ENCODE peak calls at places on chromosomes 12 and 14, in eight cellular contexts. H is amniotic epithelial cell; G is activated CD4-positive, alpha-beta T cell treated with anti-CD3 and anti-CD28 coated beads for 48 hours; F is M059J; M is G401; O is activated naive CD4-positive, alpha-beta T cell treated with anti-CD3 and anti-CD28 coated beads for 36 hours; A is GM04503; I is GF-D8. K is an unnamed sample.

GRCh38 chr14:91277546-91278382 is 33.3 kb upstream of the GPR68 start:
- DNase-seq in M (peak), O (no peak), G (no peak), F (no peak), I (no peak), A (no peak), H (no peak), K (no peak)

GRCh38 chr12:3527181-3527580 is 36.2 kb downstream of the PRMT8 start:
- DNase-seq in H (peak), O (no peak), F (peak), A (no peak), G (no peak), M (no peak), I (no peak), K (no peak)

GRCh38 chr14:95432152-95433093 is 84.0 kb downstream of the SYNE3 start:
- DNase-seq in F (peak), M (peak), H (peak), I (no peak), O (peak), G (no peak), A (no peak), K (no peak)

GRCh38 chr14:32722631-32723183 is 216.0 kb upstream of the NPAS3 start:
- DNase-seq in F (no peak), M (peak), H (no peak), O (no peak), I (no peak), G (no peak), A (no peak), K (no peak)

GRCh38 chr14:22213110-22213509 is 375.9 kb downstream of the DAD1 start:
- DNase-seq in M (no peak), I (peak), A (no peak), O (no peak), F (no peak), H (peak), G (no peak), K (no peak)

GRCh38 chr14:23359722-23360447 is 5.1 kb downstream of the EFS start:
- DNase-seq in F (no peak), O (no peak), G (no peak), M (no peak), H (no peak), I (no peak), A (no peak), K (no peak)

GRCh38 chr14:75452900-75453816 is 25.3 kb downstream of the JDP2 start:
- DNase-seq in I (no peak), M (no peak), O (no peak), G (no peak), F (peak), A (peak), H (peak), K (peak)

GRCh38 chr12:11807453-11807852 is 158.0 kb downstream of the ETV6 start:
- DNase-seq in A (no peak), G (no peak), M (no peak), H (no peak), F (no peak), O (no peak), I (no peak), K (no peak)

GRCh38 chr12:27635349-27635972 is 60.8 kb upstream of the REP15 start:
- DNase-seq in H (peak), A (no peak), F (peak), O (peak), G (no peak), M (peak), I (no peak), K (no peak)

GRCh38 chr14:101992708-101993107 is 28.3 kb downstream of the DYNC1H1 start:
- DNase-seq in F (no peak), G (no peak), M (no peak), A (no peak), H (no peak), O (no peak), I (no peak), K (no peak)

GRCh38 chr14:38836539-38836938 is 266.5 kb downstream of the SEC23A start:
- DNase-seq in H (no peak), G (no peak), F (no peak), A (no peak), M (no peak), O (no peak), I (no peak), K (no peak)

GRCh38 chr14:73785336-73785833 is 66.2 kb upstream of the PTGR2 start:
- DNase-seq in O (peak), I (no peak), M (no peak), A (peak), F (peak), G (no peak), H (no peak), K (peak)

GRCh38 chr12:58750484-58750883 is 169.8 kb downstream of the LRIG3 start:
- DNase-seq in O (no peak), G (no peak), A (peak), M (no peak), F (peak), I (no peak), H (peak), K (no peak)

GRCh38 chr12:89138048-89138852 is 214.1 kb downstream of the DUSP6 start:
- DNase-seq in F (peak), I (no peak), G (peak), M (no peak), O (peak), A (no peak), H (no peak), K (no peak)

GRCh38 chr12:31728289-31728916 is 418 bp downstream of the AMN1 start:
- DNase-seq in M (peak), G (peak), I (no peak), H (no peak), F (no peak), A (no peak), O (peak), K (peak)

GRCh38 chr14:34883954-34884353 is 8.8 kb upstream of the BAZ1A start:
- DNase-seq in A (no peak), M (no peak), I (peak), O (no peak), G (no peak), F (no peak), H (no peak), K (no peak)

GRCh38 chr14:99522457-99522891 is 41.3 kb downstream of the CCNK start:
- DNase-seq in M (peak), A (no peak), O (no peak), I (no peak), G (no peak), H (peak), F (peak), K (peak)

GRCh38 chr12:132471011-132471857 is 18.7 kb upstream of the FBRSL1 start:
- DNase-seq in M (no peak), O (no peak), I (peak), F (peak), A (no peak), H (peak), G (no peak), K (peak)

GRCh38 chr14:93894992-93895391 is 32.2 kb upstream of the FAM181A start:
- DNase-seq in M (no peak), I (no peak), A (no peak), G (no peak), H (no peak), F (no peak), O (no peak), K (no peak)